ENCODE peak calls at places on chromosomes 6 and 20, in nine cellular contexts. One of them, this sample, is unnamed.

GRCh38 chr6:1667012-1667804 is 57.5 kb downstream of the FOXC1 start:
- DNase-seq in lung microvascular endothelial cell: no peak
- DNase-seq in DMS153: no peak
- DNase-seq in upper lobe of right lung: no peak
- DNase-seq in transverse colon: no peak
- DNase-seq in heart right ventricle: no peak
- DNase-seq in G401: no peak
- DNase-seq in substantia nigra: no peak
- DNase-seq in HCT116: no peak
- DNase-seq in this sample: no peak

GRCh38 chr20:50092436-50092835 is 20.5 kb downstream of the UBE2V1 start:
- DNase-seq in substantia nigra: no peak
- DNase-seq in HCT116: no peak
- DNase-seq in upper lobe of right lung: no peak
- DNase-seq in transverse colon: no peak
- DNase-seq in lung microvascular endothelial cell: no peak
- DNase-seq in G401: no peak
- DNase-seq in DMS153: no peak
- DNase-seq in heart right ventricle: no peak
- DNase-seq in this sample: no peak

GRCh38 chr6:47156196-47156595 is 114.1 kb upstream of the ADGRF1 start:
- DNase-seq in HCT116: no peak
- DNase-seq in upper lobe of right lung: no peak
- DNase-seq in lung microvascular endothelial cell: no peak
- DNase-seq in DMS153: no peak
- DNase-seq in transverse colon: no peak
- DNase-seq in G401: no peak
- DNase-seq in heart right ventricle: no peak
- DNase-seq in substantia nigra: no peak
- DNase-seq in this sample: no peak

GRCh38 chr6:21595951-21596378 is 2.4 kb downstream of the SOX4 start:
- DNase-seq in HCT116: no peak
- DNase-seq in G401: no peak
- DNase-seq in lung microvascular endothelial cell: no peak
- DNase-seq in substantia nigra: no peak
- DNase-seq in heart right ventricle: peak
- DNase-seq in transverse colon: peak
- DNase-seq in DMS153: no peak
- DNase-seq in upper lobe of right lung: no peak
- DNase-seq in this sample: peak

GRCh38 chr6:105087571-105088211 is 92.1 kb downstream of the POPDC3 start:
- DNase-seq in substantia nigra: peak
- DNase-seq in HCT116: peak
- DNase-seq in upper lobe of right lung: no peak
- DNase-seq in G401: peak
- DNase-seq in DMS153: peak
- DNase-seq in transverse colon: peak
- DNase-seq in lung microvascular endothelial cell: peak
- DNase-seq in heart right ventricle: peak
- DNase-seq in this sample: peak

GRCh38 chr6:53796451-53796780 is 1.6 kb downstream of the LRRC1 start:
- DNase-seq in upper lobe of right lung: no peak
- DNase-seq in HCT116: no peak
- DNase-seq in DMS153: no peak
- DNase-seq in heart right ventricle: no peak
- DNase-seq in G401: no peak
- DNase-seq in transverse colon: no peak
- DNase-seq in substantia nigra: no peak
- DNase-seq in lung microvascular endothelial cell: no peak
- DNase-seq in this sample: no peak

GRCh38 chr6:5468586-5468985 is 207.3 kb downstream of the FARS2 start:
- DNase-seq in G401: no peak
- DNase-seq in substantia nigra: no peak
- DNase-seq in transverse colon: no peak
- DNase-seq in DMS153: no peak
- DNase-seq in HCT116: no peak
- DNase-seq in heart right ventricle: no peak
- DNase-seq in lung microvascular endothelial cell: peak
- DNase-seq in upper lobe of right lung: no peak
- DNase-seq in this sample: no peak

GRCh38 chr6:137879885-137880430 is 12.9 kb downstream of the TNFAIP3 start:
- DNase-seq in upper lobe of right lung: no peak
- DNase-seq in transverse colon: no peak
- DNase-seq in G401: no peak
- DNase-seq in HCT116: no peak
- DNase-seq in lung microvascular endothelial cell: no peak
- DNase-seq in substantia nigra: no peak
- DNase-seq in heart right ventricle: no peak
- DNase-seq in DMS153: no peak
- DNase-seq in this sample: no peak

GRCh38 chr6:28353981-28354676 is 4.4 kb downstream of the ZKSCAN3 start:
- DNase-seq in G401: peak
- DNase-seq in substantia nigra: peak
- DNase-seq in heart right ventricle: peak
- DNase-seq in HCT116: peak
- DNase-seq in upper lobe of right lung: peak
- DNase-seq in transverse colon: peak
- DNase-seq in lung microvascular endothelial cell: peak
- DNase-seq in DMS153: peak
- DNase-seq in this sample: no peak

GRCh38 chr6:116088946-116089345 is 11.7 kb upstream of the NT5DC1 start:
- DNase-seq in DMS153: no peak
- DNase-seq in substantia nigra: no peak
- DNase-seq in heart right ventricle: no peak
- DNase-seq in upper lobe of right lung: no peak
- DNase-seq in transverse colon: no peak
- DNase-seq in G401: no peak
- DNase-seq in HCT116: no peak
- DNase-seq in lung microvascular endothelial cell: no peak
- DNase-seq in this sample: no peak

GRCh38 chr20:43513298-43514061 is 6.0 kb downstream of the L3MBTL1 start:
- DNase-seq in lung microvascular endothelial cell: no peak
- DNase-seq in upper lobe of right lung: no peak
- DNase-seq in heart right ventricle: no peak
- DNase-seq in transverse colon: no peak
- DNase-seq in substantia nigra: no peak
- DNase-seq in DMS153: no peak
- DNase-seq in G401: no peak
- DNase-seq in HCT116: no peak
- DNase-seq in this sample: no peak